ENCODE peak calls at places on chromosomes 3 and 15, in four cellular contexts. One of them, this sample, is unnamed.
A peak's percentile ranks its signal among the peaks of the same experiment; 100 is the strongest.

GRCh38 chr3:84738101-84738500 is 220.7 kb upstream of the CADM2 start:
- DNase-seq in HepG2: no peak
- DNase-seq in Panc1: no peak
- DNase-seq in K562: no peak
- DNase-seq in this sample: no peak

GRCh38 chr3:197942956-197943556 is 6.9 kb upstream of the RPL35A start:
- DNase-seq in HepG2: no peak
- DNase-seq in Panc1: no peak
- DNase-seq in K562: peak; percentile 45
- DNase-seq in this sample: peak; percentile 61

GRCh38 chr3:45509038-45509767 is 85.3 kb upstream of the LIMD1 start:
- DNase-seq in HepG2: no peak
- DNase-seq in Panc1: no peak
- DNase-seq in K562: no peak
- DNase-seq in this sample: peak; percentile 48

GRCh38 chr3:38138347-38139190 is at the start of gene MYD88:
- DNase-seq in HepG2: peak; percentile 63
- DNase-seq in Panc1: no peak
- DNase-seq in K562: peak; percentile 83
- DNase-seq in this sample: no peak

GRCh38 chr15:84634228-84634837 is 19.8 kb downstream of the WDR73 start:
- DNase-seq in HepG2: no peak
- DNase-seq in Panc1: no peak
- DNase-seq in K562: no peak
- DNase-seq in this sample: no peak

GRCh38 chr3:50572158-50572557 is 2.8 kb downstream of the HEMK1 start:
- DNase-seq in HepG2: peak; percentile 66
- DNase-seq in Panc1: peak; percentile 51
- DNase-seq in K562: peak; percentile 65
- DNase-seq in this sample: no peak

GRCh38 chr3:71389191-71389590 is 194.3 kb downstream of the FOXP1 start:
- DNase-seq in HepG2: no peak
- DNase-seq in Panc1: no peak
- DNase-seq in K562: no peak
- DNase-seq in this sample: no peak

GRCh38 chr3:154759966-154760365 is 320.2 kb upstream of the MME start:
- DNase-seq in HepG2: no peak
- DNase-seq in Panc1: no peak
- DNase-seq in K562: no peak
- DNase-seq in this sample: no peak

GRCh38 chr3:134315286-134316106 is 58.8 kb downstream of the AMOTL2 start:
- DNase-seq in HepG2: no peak
- DNase-seq in Panc1: no peak
- DNase-seq in K562: no peak
- DNase-seq in this sample: no peak

GRCh38 chr3:156317457-156317856 is 197.1 kb downstream of the KCNAB1 start:
- DNase-seq in HepG2: peak; percentile 28
- DNase-seq in Panc1: peak; percentile 7
- DNase-seq in K562: no peak
- DNase-seq in this sample: peak; percentile 79

GRCh38 chr3:38620236-38620635 is 29.3 kb downstream of the SCN5A start:
- DNase-seq in HepG2: no peak
- DNase-seq in Panc1: no peak
- DNase-seq in K562: no peak
- DNase-seq in this sample: no peak

GRCh38 chr3:43785551-43785950 is 94.8 kb downstream of the ABHD5 start:
- DNase-seq in HepG2: no peak
- DNase-seq in Panc1: no peak
- DNase-seq in K562: no peak
- DNase-seq in this sample: no peak

GRCh38 chr3:185153170-185153733 is 392 bp upstream of the C3orf70 start:
- DNase-seq in HepG2: no peak
- DNase-seq in Panc1: no peak
- DNase-seq in K562: no peak
- DNase-seq in this sample: no peak

GRCh38 chr3:78887029-78887428 is 880.8 kb downstream of the ROBO1 start:
- DNase-seq in HepG2: no peak
- DNase-seq in Panc1: no peak
- DNase-seq in K562: no peak
- DNase-seq in this sample: no peak

GRCh38 chr3:9897408-9898372 is 5.0 kb upstream of the IL17RE start:
- DNase-seq in HepG2: peak; percentile 98
- DNase-seq in Panc1: no peak
- DNase-seq in K562: peak; percentile 80
- DNase-seq in this sample: peak; percentile 56

GRCh38 chr3:5021571-5022092 is 42.4 kb downstream of the BHLHE40 start:
- DNase-seq in HepG2: peak; percentile 25
- DNase-seq in Panc1: peak; percentile 55
- DNase-seq in K562: peak; percentile 55
- DNase-seq in this sample: peak; percentile 80

GRCh38 chr15:45638641-45639040 is 3.8 kb downstream of the SQOR start:
- DNase-seq in HepG2: no peak
- DNase-seq in Panc1: no peak
- DNase-seq in K562: no peak
- DNase-seq in this sample: no peak

GRCh38 chr15:45640610-45641009 is 5.8 kb downstream of the SQOR start:
- DNase-seq in HepG2: peak; percentile 55
- DNase-seq in Panc1: no peak
- DNase-seq in K562: no peak
- DNase-seq in this sample: peak; percentile 23

GRCh38 chr15:45642203-45642932 is 7.5 kb downstream of the SQOR start:
- DNase-seq in HepG2: no peak
- DNase-seq in Panc1: no peak
- DNase-seq in K562: no peak
- DNase-seq in this sample: no peak

GRCh38 chr15:45644437-45644836 is 9.6 kb downstream of the SQOR start:
- DNase-seq in HepG2: no peak
- DNase-seq in Panc1: no peak
- DNase-seq in K562: no peak
- DNase-seq in this sample: no peak

DNA sequence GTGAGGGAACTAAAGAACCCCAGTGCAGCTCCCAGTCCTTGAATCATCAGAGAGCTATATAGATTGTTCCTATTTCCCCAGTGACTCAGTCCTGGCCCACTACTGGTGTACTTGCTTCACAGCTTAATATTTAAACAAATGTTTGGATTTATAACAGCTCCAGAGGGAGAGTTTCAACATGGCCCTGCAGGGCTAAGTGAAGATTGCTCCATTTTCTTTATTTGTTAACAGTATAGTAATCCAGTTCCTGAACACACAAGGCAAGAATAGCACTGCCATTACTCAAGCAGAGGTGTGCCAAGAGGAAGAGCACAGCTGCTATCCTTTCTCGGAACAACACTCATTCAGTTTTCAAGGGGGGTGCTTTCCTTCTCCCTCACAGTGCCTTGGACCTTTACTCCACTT is 6.5 kb downstream of the SQOR start:
- DNase-seq in HepG2: peak; percentile 95
- DNase-seq in Panc1: no peak
- DNase-seq in K562: no peak
- DNase-seq in this sample: no peak
- TF ChIP-seq TCF7L2 in HepG2: no peak
- TF ChIP-seq TCF7L2 in Panc1: no peak
- TF ChIP-seq TCF7L2 in K562: no peak
- TF ChIP-seq TCF7L2 in this sample: no peak

DNA sequence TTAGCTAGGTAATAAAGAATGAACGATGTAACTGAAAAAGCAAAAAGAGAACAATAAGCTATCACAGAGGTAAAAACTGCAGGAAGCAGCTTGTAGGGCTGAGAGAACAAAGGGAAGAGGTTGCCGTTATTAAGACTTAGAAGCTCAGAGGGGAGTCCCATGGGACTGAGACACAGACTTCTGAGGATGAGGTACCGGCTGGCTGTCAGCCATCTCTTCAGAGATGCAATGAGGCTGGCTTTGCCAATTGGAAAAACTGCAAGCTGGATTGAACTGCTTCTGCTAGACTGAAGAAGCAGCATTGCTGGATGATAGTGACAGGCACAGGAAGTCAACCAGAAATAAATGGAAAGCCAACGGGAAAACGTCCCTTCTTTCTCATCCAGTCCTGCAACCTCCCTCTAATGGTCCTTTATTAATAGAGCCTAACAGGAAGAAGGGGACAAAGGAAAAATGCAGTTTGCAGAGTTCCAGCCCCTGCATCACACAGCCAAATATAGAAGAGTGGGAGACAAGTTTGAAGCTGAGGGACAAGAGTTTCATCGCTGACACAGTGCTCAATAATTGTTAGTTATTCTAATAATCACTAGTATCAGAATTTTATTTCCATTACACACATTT is 21.1 kb upstream of the KLHL6 start:
- DNase-seq in HepG2: no peak
- DNase-seq in Panc1: no peak
- DNase-seq in K562: no peak
- DNase-seq in this sample: no peak
- TF ChIP-seq TCF7L2 in HepG2: no peak
- TF ChIP-seq TCF7L2 in Panc1: no peak
- TF ChIP-seq TCF7L2 in K562: no peak
- TF ChIP-seq TCF7L2 in this sample: no peak

GRCh38 chr3:178193846-178194245 is 342.4 kb upstream of the KCNMB2 start:
- DNase-seq in HepG2: no peak
- DNase-seq in Panc1: no peak
- DNase-seq in K562: no peak
- DNase-seq in this sample: no peak
- TF ChIP-seq TCF7L2 in HepG2: no peak
- TF ChIP-seq TCF7L2 in Panc1: no peak
- TF ChIP-seq TCF7L2 in K562: no peak
- TF ChIP-seq TCF7L2 in this sample: peak; percentile 30

GRCh38 chr3:160170409-160171370 is 54.5 kb upstream of the C3orf80 start:
- DNase-seq in HepG2: no peak
- DNase-seq in Panc1: no peak
- DNase-seq in K562: no peak
- DNase-seq in this sample: no peak
- TF ChIP-seq TCF7L2 in HepG2: no peak
- TF ChIP-seq TCF7L2 in Panc1: no peak
- TF ChIP-seq TCF7L2 in K562: no peak
- TF ChIP-seq TCF7L2 in this sample: no peak

GRCh38 chr3:124772081-124772831 is 42.0 kb downstream of the UMPS start:
- DNase-seq in HepG2: no peak
- DNase-seq in Panc1: no peak
- DNase-seq in K562: peak; percentile 64
- DNase-seq in this sample: no peak

GRCh38 chr3:124774841-124775402 is 44.7 kb downstream of the UMPS start:
- DNase-seq in HepG2: no peak
- DNase-seq in Panc1: no peak
- DNase-seq in K562: no peak
- DNase-seq in this sample: no peak

GRCh38 chr3:124773351-124774304 is 43.4 kb downstream of the UMPS start:
- DNase-seq in HepG2: no peak
- DNase-seq in Panc1: no peak
- DNase-seq in K562: no peak
- DNase-seq in this sample: no peak

GRCh38 chr3:124775776-124776336 is 45.6 kb downstream of the UMPS start:
- DNase-seq in HepG2: no peak
- DNase-seq in Panc1: no peak
- DNase-seq in K562: no peak
- DNase-seq in this sample: no peak

DNA sequence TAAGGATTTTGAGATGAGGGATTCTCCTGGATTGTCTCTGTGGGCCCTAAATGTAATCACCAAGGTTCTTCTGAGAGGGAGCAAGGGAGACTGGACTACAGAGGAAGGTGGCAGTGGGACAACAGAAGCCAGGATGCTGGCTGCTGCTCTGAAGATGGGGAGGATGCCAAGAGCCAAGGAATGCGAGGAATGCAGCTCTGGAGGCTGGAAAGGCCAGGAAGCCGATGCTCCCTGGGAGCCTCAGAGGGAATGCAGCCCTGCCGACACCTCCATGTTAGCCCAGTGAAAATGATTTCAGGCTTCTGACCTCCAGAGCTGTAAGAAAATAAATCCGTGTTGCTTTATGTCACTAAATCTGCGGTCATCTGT is 44.0 kb downstream of the UMPS start:
- DNase-seq in HepG2: no peak
- DNase-seq in Panc1: no peak
- DNase-seq in K562: no peak
- DNase-seq in this sample: no peak
- TF ChIP-seq TCF7L2 in HepG2: no peak
- TF ChIP-seq TCF7L2 in Panc1: peak; percentile 53
- TF ChIP-seq TCF7L2 in K562: no peak
- TF ChIP-seq TCF7L2 in this sample: no peak

GRCh38 chr3:152444029-152444641 is 175.4 kb downstream of the MBNL1 start:
- DNase-seq in HepG2: peak; percentile 42
- DNase-seq in Panc1: peak; percentile 65
- DNase-seq in K562: peak; percentile 10
- DNase-seq in this sample: peak; percentile 38
- TF ChIP-seq TCF7L2 in HepG2: no peak
- TF ChIP-seq TCF7L2 in Panc1: no peak
- TF ChIP-seq TCF7L2 in K562: no peak
- TF ChIP-seq TCF7L2 in this sample: no peak

GRCh38 chr3:14391033-14391432 is 11.4 kb upstream of the SLC6A6 start:
- DNase-seq in HepG2: peak; percentile 44
- DNase-seq in Panc1: no peak
- DNase-seq in K562: peak; percentile 40
- DNase-seq in this sample: no peak
- TF ChIP-seq TCF7L2 in HepG2: no peak
- TF ChIP-seq TCF7L2 in Panc1: no peak
- TF ChIP-seq TCF7L2 in K562: no peak
- TF ChIP-seq TCF7L2 in this sample: no peak

GRCh38 chr15:50840520-50840919 is 68.0 kb upstream of the AP4E1 start:
- DNase-seq in HepG2: no peak
- DNase-seq in Panc1: no peak
- DNase-seq in K562: no peak
- DNase-seq in this sample: no peak
- TF ChIP-seq TCF7L2 in HepG2: no peak
- TF ChIP-seq TCF7L2 in Panc1: no peak
- TF ChIP-seq TCF7L2 in K562: no peak
- TF ChIP-seq TCF7L2 in this sample: no peak

DNA sequence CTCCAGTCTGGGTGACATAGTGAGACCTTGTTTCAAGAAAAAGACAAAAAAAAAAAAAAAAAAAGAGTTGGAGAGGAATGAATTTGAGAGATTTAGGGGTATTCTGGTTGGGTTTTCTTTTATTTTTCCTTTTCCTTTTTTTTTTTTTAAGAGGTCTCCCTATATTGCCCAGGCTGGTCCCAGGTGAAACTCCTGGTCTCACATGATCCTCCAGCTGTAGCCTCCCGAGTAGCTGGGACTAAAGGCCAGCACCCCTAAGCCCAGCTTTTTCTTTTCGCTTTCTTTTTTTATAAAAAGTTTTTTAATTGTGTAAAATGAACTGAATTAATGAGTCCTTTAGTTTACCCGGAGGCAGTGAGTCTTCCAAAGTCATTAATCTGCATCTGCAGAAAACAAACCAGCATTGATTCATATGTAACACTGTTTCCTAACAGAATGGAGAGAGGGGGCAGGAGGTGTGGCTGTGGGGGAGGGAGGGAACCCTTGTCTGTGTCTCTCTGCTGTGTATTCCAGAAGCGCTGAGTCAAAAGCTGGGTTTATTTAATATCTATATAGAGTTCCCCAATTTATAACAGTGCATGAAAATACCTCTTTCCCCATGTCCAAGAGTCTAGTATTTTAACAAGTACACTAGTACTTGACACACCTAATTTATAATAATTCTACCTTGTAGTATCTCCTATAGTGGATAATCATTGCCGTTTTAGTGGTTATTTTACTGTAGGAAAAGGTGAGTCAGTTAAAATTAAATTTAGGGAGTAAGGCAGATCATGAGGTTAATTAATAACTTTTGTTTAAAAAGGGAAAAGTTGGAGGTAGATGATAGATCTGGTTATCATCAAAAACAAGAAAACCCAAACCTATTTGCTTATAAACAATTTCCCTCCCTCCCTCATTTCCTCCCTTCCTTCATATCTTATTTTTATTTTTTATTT is 2.6 kb upstream of the DPPA4 start:
- DNase-seq in HepG2: no peak
- DNase-seq in Panc1: no peak
- DNase-seq in K562: no peak
- DNase-seq in this sample: no peak
- TF ChIP-seq TCF7L2 in HepG2: no peak
- TF ChIP-seq TCF7L2 in Panc1: no peak
- TF ChIP-seq TCF7L2 in K562: no peak
- TF ChIP-seq TCF7L2 in this sample: no peak